ENCODE peak calls at places on chromosomes 1 and 21, in ten cellular contexts. V is A549, E is AG04449, I is upper lobe of right lung, D is HL-60, H is uterus, Q is neural progenitor cell, K is mammary epithelial cell, Y is GM23338, S is breast epithelium. O is an unnamed sample.

GRCh38 chr1:215631489-215631888 is 64.4 kb downstream of the KCTD3 start:
- DNase-seq in I (no peak), S (peak; percentile 63), K (peak; percentile 83), H (no peak), V (peak; percentile 16), D (no peak), E (peak; percentile 3), Q (peak; percentile 12), Y (no peak), O (peak; percentile 63)

GRCh38 chr1:161266096-161266679 is 7.6 kb downstream of the PCP4L1 start:
- DNase-seq in Q (no peak), V (no peak), H (no peak), S (no peak), E (no peak), I (no peak), K (no peak), Y (peak; percentile 30), D (no peak), O (no peak)

GRCh38 chr1:216601427-216601751 is 121.8 kb downstream of the ESRRG start:
- DNase-seq in V (no peak), D (no peak), H (no peak), S (no peak), I (no peak), E (no peak), Y (no peak), Q (no peak), K (no peak), O (no peak)

GRCh38 chr21:35643176-35643575 is 417.1 kb downstream of the SETD4 start:
- DNase-seq in K (peak; percentile 68), Q (no peak), S (no peak), D (no peak), Y (no peak), V (no peak), H (no peak), E (no peak), I (no peak), O (peak; percentile 28)

GRCh38 chr1:166859597-166859996 is 16.5 kb downstream of the TADA1 start:
- DNase-seq in I (no peak), D (no peak), V (no peak), Y (peak; percentile 40), E (no peak), S (no peak), Q (no peak), H (no peak), K (no peak), O (no peak)

GRCh38 chr1:41641941-41642527 is 157.6 kb upstream of the EDN2 start:
- DNase-seq in I (peak; percentile 30), E (no peak), K (no peak), D (no peak), Q (no peak), Y (no peak), H (no peak), V (no peak), S (no peak), O (no peak)

GRCh38 chr1:152539901-152540300 is 25.6 kb downstream of the CRCT1 start:
- DNase-seq in Q (no peak), S (no peak), I (no peak), H (no peak), K (no peak), D (no peak), Y (no peak), E (no peak), V (peak; percentile 21), O (no peak)

GRCh38 chr1:198162091-198162767 is 5.4 kb downstream of the NEK7 start:
- DNase-seq in V (no peak), I (no peak), Q (no peak), E (no peak), D (peak; percentile 40), Y (no peak), K (no peak), S (no peak), H (no peak), O (no peak)

GRCh38 chr1:160258177-160258798 is 4.1 kb downstream of the DCAF8 start:
- DNase-seq in S (no peak), I (no peak), D (no peak), E (no peak), K (no peak), Q (no peak), H (no peak), Y (no peak), V (no peak), O (peak; percentile 7)

GRCh38 chr1:160264795-160265307 is 2.5 kb upstream of the DCAF8 start:
- DNase-seq in I (no peak), Q (no peak), E (no peak), V (no peak), H (no peak), S (no peak), K (no peak), Y (no peak), D (no peak), O (no peak)

GRCh38 chr1:160261526-160261877 is 847 bp downstream of the DCAF8 start:
- DNase-seq in I (no peak), D (peak; percentile 30), Q (peak; percentile 56), K (peak; percentile 80), H (peak; percentile 34), E (peak; percentile 52), S (no peak), V (peak; percentile 72), Y (peak; percentile 69), O (peak; percentile 92)

GRCh38 chr1:160260436-160261382 is 1.6 kb downstream of the DCAF8 start:
- DNase-seq in K (peak; percentile 61), D (no peak), S (no peak), E (peak; percentile 65), H (peak; percentile 34), Q (no peak), Y (peak; percentile 27), I (no peak), V (no peak), O (peak; percentile 95)

GRCh38 chr1:160261878-160262794 is at the start of gene DCAF8:
- DNase-seq in E (peak; percentile 76), K (peak; percentile 96), Y (peak; percentile 100), H (peak; percentile 98), V (peak; percentile 98), Q (peak; percentile 99), D (peak; percentile 99), S (peak; percentile 98), I (peak; percentile 99), O (peak; percentile 99)
- TF ChIP-seq CTCF in E (no peak), K (no peak), Y (no peak), H (peak; percentile 5), V (no peak), Q (no peak), D (no peak), S (no peak), I (no peak), O (no peak)

DNA sequence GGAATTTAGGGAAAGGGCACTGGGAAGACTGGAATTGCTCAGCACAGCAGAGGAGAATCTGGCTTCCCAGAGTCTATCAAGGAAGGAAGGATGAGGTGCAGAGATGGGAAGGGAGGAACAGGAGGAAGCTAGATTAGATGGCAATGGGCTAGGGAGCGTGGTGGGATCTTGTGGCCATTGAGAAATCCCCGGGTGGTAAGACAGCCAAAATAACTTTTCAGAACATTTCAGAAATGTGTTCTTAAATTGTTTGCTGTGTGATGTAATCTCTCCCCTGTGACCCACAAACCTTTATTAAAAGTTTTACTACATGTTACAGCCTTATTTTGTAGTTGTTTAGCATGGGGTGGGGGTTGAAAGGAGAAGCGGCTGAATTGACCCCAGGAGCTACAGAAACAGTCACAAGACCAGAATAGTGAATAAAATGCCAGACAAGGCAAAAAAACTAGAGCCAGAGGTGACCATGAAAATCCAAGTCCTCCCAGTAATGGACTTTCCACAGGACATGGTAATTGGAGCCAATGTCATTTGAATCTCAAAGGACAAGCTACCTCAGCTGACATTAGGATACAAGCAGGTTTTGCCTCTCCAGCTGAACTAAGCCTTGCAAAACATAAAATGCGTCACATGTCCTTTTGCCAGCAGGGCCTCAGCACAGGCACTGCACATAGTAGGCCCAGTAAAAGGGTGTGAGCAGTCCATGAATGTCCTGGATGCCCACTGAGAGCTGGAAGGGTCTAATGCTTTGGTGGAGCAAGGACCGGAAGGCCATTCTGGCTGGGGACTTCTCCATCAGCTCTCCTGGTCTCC is 980 bp upstream of the AHCYL1 start:
- DNase-seq in Q (no peak), I (no peak), E (no peak), D (no peak), Y (no peak), S (no peak), H (peak; percentile 50), K (no peak), V (no peak), O (peak; percentile 74)
- H3K4me3 ChIP-seq in Q (no peak overlapping the region), I (no peak overlapping the region), E (no peak overlapping the region), D (no peak overlapping the region), Y (peak overlapping the region; percentile 21), S (no peak overlapping the region), H (no peak overlapping the region), K (no peak overlapping the region), V (no peak overlapping the region), O (no peak overlapping the region)

DNA sequence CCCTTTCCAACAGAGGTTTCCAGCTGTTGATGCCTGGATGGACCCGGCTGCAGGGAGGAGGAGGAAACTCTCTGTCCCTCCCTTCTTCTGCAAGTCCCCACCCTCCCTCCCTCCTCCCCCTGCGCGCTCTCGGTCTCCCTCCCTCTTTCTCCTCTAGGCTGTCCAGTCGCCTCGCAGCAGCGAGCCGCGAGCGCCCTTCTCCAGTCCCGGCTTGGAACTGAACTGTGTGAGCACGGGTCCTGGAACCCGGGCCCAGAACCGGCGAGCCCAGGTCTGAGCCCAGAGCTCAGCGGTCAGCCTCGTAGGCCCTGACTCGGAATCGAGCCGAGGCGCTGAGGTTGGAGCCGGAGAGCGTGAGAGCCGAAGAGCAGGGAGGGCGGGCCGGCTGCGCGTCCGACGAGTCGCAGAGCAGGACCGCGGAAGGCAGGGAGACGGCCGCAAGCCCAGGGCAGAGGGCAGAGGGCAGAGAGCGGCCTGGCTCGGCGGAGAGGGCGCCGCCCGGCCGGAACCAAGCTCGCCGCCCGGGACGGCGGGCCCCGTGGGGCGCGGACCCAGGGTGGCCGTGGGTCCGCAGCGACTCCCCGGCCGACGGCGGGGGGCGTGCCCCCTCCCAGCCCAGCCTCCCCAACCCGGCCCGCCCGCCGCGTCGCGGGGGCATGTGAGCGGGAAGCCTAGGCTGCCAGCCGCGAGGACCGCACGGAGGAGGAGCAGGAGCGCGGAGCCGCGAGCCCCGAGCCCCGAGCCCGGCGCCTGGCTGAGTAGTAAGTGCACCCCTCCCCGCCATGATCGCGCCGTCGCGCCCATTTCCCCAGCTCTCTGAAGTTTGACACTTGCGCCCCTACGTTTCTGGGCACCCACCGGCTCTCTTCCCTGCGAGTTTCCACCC is at the start of gene SOX13:
- DNase-seq in V (peak; percentile 91), Y (peak; percentile 94), D (peak; percentile 44), S (peak; percentile 87), K (peak; percentile 89), I (peak; percentile 93), E (peak; percentile 34), H (peak; percentile 94), Q (peak; percentile 93), O (peak; percentile 93)
- TF ChIP-seq CTCF in V (peak; percentile 22), Y (no peak), D (no peak), S (peak; percentile 28), K (no peak), I (peak; percentile 15), E (peak; percentile 27), H (peak; percentile 38), Q (peak; percentile 23), O (peak; percentile 46)

GRCh38 chr1:87334351-87335174 is 5.9 kb downstream of the LMO4 start:
- DNase-seq in V (no peak), S (no peak), Q (peak; percentile 83), I (peak; percentile 65), E (no peak), Y (peak; percentile 78), K (peak; percentile 24), D (peak; percentile 11), H (no peak), O (peak; percentile 14)

GRCh38 chr1:87331319-87332269 is 2.9 kb downstream of the LMO4 start:
- DNase-seq in S (peak; percentile 65), V (peak; percentile 49), I (peak; percentile 92), K (peak; percentile 78), E (no peak), Y (peak; percentile 94), D (peak; percentile 53), Q (peak; percentile 92), H (peak; percentile 76), O (peak; percentile 62)

GRCh38 chr1:87335175-87335992 is 6.7 kb downstream of the LMO4 start:
- DNase-seq in K (peak; percentile 42), I (peak; percentile 91), S (peak; percentile 62), Q (peak; percentile 73), V (no peak), Y (peak; percentile 72), E (no peak), D (peak; percentile 83), H (peak; percentile 41), O (peak; percentile 21)

GRCh38 chr1:87336623-87337067 is 8.0 kb downstream of the LMO4 start:
- DNase-seq in I (no peak), Q (peak; percentile 64), K (no peak), H (no peak), D (no peak), S (no peak), Y (no peak), V (no peak), E (no peak), O (no peak)

GRCh38 chr1:87333692-87334347 is 5.1 kb downstream of the LMO4 start:
- DNase-seq in V (no peak), E (no peak), D (peak; percentile 21), K (no peak), I (no peak), S (no peak), H (no peak), Q (no peak), Y (no peak), O (no peak)
- H3K4me3 ChIP-seq in V (no peak overlapping the region), E (peak overlapping the region; percentile 71), D (peak overlapping the region; percentile 47), K (peak overlapping the region; percentile 47), I (peak overlapping the region; percentile 77), S (peak overlapping the region; percentile 85), H (no peak overlapping the region), Q (peak overlapping the region; percentile 78), Y (peak overlapping the region; percentile 58), O (peak overlapping the region; percentile 75)

O was measured in choroid plexus epithelial cell.